ENCODE peak calls at places on chromosomes 12 and 14, in ten cellular contexts. One of them, this sample, is unnamed.

GRCh38 chr12:120264511-120265202 is 873 bp downstream of the PXN start:
- DNase-seq in GM12865: no peak
- DNase-seq in breast epithelium: no peak
- DNase-seq in endodermal cell: no peak
- DNase-seq in HepG2: no peak
- DNase-seq in A549: no peak
- DNase-seq in fibroblast of lung: no peak
- DNase-seq in PC-3: peak; percentile 79
- DNase-seq in sigmoid colon: no peak
- DNase-seq in hepatocyte: no peak
- DNase-seq in this sample: no peak

GRCh38 chr14:92686763-92687427 is 61.5 kb downstream of the LGMN start:
- DNase-seq in GM12865: peak; percentile 62
- DNase-seq in fibroblast of lung: peak; percentile 59
- DNase-seq in HepG2: no peak
- DNase-seq in breast epithelium: peak; percentile 67
- DNase-seq in hepatocyte: peak; percentile 86
- DNase-seq in endodermal cell: peak; percentile 99
- DNase-seq in sigmoid colon: peak; percentile 90
- DNase-seq in A549: peak; percentile 74
- DNase-seq in PC-3: peak; percentile 74
- DNase-seq in this sample: peak; percentile 63

GRCh38 chr14:55198749-55199148 is 7.4 kb upstream of the DLGAP5 start:
- DNase-seq in endodermal cell: no peak
- DNase-seq in A549: no peak
- DNase-seq in fibroblast of lung: no peak
- DNase-seq in GM12865: no peak
- DNase-seq in HepG2: no peak
- DNase-seq in PC-3: no peak
- DNase-seq in breast epithelium: no peak
- DNase-seq in sigmoid colon: no peak
- DNase-seq in hepatocyte: no peak
- DNase-seq in this sample: no peak

GRCh38 chr12:123282111-123282510 is 10.5 kb upstream of the CDK2AP1 start:
- DNase-seq in hepatocyte: no peak
- DNase-seq in sigmoid colon: no peak
- DNase-seq in PC-3: no peak
- DNase-seq in breast epithelium: no peak
- DNase-seq in GM12865: no peak
- DNase-seq in A549: no peak
- DNase-seq in fibroblast of lung: no peak
- DNase-seq in endodermal cell: peak; percentile 53
- DNase-seq in HepG2: no peak
- DNase-seq in this sample: no peak

GRCh38 chr12:124914392-124915248 is at the start of gene UBC:
- DNase-seq in HepG2: peak; percentile 76
- DNase-seq in fibroblast of lung: peak; percentile 93
- DNase-seq in endodermal cell: peak; percentile 95
- DNase-seq in A549: peak; percentile 97
- DNase-seq in breast epithelium: peak; percentile 97
- DNase-seq in hepatocyte: peak; percentile 95
- DNase-seq in sigmoid colon: peak; percentile 98
- DNase-seq in PC-3: peak; percentile 89
- DNase-seq in GM12865: peak; percentile 97
- DNase-seq in this sample: peak; percentile 96

GRCh38 chr14:94412671-94413638 is 24.6 kb upstream of the SERPINA1 start:
- DNase-seq in HepG2: peak; percentile 70
- DNase-seq in sigmoid colon: no peak
- DNase-seq in endodermal cell: peak; percentile 72
- DNase-seq in PC-3: peak; percentile 12
- DNase-seq in fibroblast of lung: no peak
- DNase-seq in breast epithelium: no peak
- DNase-seq in GM12865: peak; percentile 13
- DNase-seq in A549: peak; percentile 11
- DNase-seq in hepatocyte: no peak
- DNase-seq in this sample: no peak

GRCh38 chr12:109346920-109347319 is 780 bp upstream of the MYO1H start:
- DNase-seq in sigmoid colon: no peak
- DNase-seq in GM12865: peak; percentile 22
- DNase-seq in hepatocyte: no peak
- DNase-seq in HepG2: no peak
- DNase-seq in PC-3: no peak
- DNase-seq in breast epithelium: no peak
- DNase-seq in endodermal cell: peak; percentile 61
- DNase-seq in A549: peak; percentile 32
- DNase-seq in fibroblast of lung: no peak
- DNase-seq in this sample: no peak

GRCh38 chr12:95989504-95990123 is 6.5 kb downstream of the HAL start:
- DNase-seq in breast epithelium: no peak
- DNase-seq in endodermal cell: no peak
- DNase-seq in sigmoid colon: no peak
- DNase-seq in HepG2: no peak
- DNase-seq in PC-3: no peak
- DNase-seq in GM12865: no peak
- DNase-seq in hepatocyte: no peak
- DNase-seq in fibroblast of lung: no peak
- DNase-seq in A549: no peak
- DNase-seq in this sample: no peak

DNA sequence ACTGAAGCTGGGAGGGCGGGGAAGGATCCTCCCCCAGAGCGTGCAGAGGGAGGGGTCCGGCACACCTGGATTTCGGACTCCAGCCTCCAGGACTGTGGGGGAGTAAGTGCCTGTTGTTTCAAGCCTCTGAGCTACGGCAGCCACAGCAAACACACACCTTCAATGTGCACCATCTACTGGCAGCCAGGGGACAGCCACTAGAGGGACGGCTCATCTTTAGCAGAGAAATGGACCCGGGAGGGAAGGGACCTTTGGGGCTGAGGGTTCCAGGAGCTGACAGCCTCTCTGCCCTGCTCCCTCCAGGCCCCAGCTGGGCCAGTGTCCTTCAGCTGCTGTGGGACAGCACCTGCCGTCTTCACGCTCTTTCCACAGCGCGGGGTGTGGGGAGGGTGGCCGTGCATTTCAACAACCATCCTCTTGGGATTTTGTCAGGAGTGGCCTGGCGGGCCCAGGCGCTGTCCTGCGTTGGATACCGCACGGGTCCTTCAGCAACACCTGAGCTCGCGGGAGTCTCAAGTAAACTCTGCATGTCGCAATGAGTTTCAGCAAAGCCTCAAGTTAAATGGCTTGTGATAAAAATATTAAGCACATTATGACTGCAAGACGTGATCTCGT is 209.2 kb upstream of the C14orf180 start:
- DNase-seq in HepG2: peak; percentile 15
- DNase-seq in endodermal cell: peak; percentile 86
- DNase-seq in sigmoid colon: no peak
- DNase-seq in hepatocyte: peak; percentile 46
- DNase-seq in A549: peak; percentile 49
- DNase-seq in breast epithelium: no peak
- DNase-seq in GM12865: no peak
- DNase-seq in PC-3: peak; percentile 53
- DNase-seq in fibroblast of lung: no peak
- DNase-seq in this sample: no peak
- TF ChIP-seq CTCF in HepG2: peak; percentile 63
- TF ChIP-seq CTCF in endodermal cell: peak; percentile 78
- TF ChIP-seq CTCF in sigmoid colon: peak; percentile 25
- TF ChIP-seq CTCF in hepatocyte: peak; percentile 57
- TF ChIP-seq CTCF in A549: peak; percentile 35
- TF ChIP-seq CTCF in breast epithelium: no peak
- TF ChIP-seq CTCF in GM12865: peak; percentile 15
- TF ChIP-seq CTCF in PC-3: peak; percentile 67
- TF ChIP-seq CTCF in fibroblast of lung: no peak
- TF ChIP-seq CTCF in this sample: no peak

GRCh38 chr14:23566112-23566781 is 1.3 kb downstream of the AP1G2 start:
- DNase-seq in sigmoid colon: peak; percentile 57
- DNase-seq in breast epithelium: no peak
- DNase-seq in A549: no peak
- DNase-seq in hepatocyte: no peak
- DNase-seq in PC-3: no peak
- DNase-seq in HepG2: no peak
- DNase-seq in fibroblast of lung: no peak
- DNase-seq in GM12865: no peak
- DNase-seq in endodermal cell: no peak
- DNase-seq in this sample: no peak

GRCh38 chr14:23568021-23568599 is 519 bp upstream of the AP1G2 start:
- DNase-seq in A549: no peak
- DNase-seq in HepG2: no peak
- DNase-seq in breast epithelium: peak; percentile 34
- DNase-seq in endodermal cell: no peak
- DNase-seq in sigmoid colon: peak; percentile 60
- DNase-seq in PC-3: no peak
- DNase-seq in fibroblast of lung: no peak
- DNase-seq in hepatocyte: no peak
- DNase-seq in GM12865: no peak
- DNase-seq in this sample: no peak

GRCh38 chr14:23566782-23567185 is 807 bp downstream of the AP1G2 start:
- DNase-seq in sigmoid colon: no peak
- DNase-seq in hepatocyte: no peak
- DNase-seq in HepG2: no peak
- DNase-seq in PC-3: peak; percentile 63
- DNase-seq in endodermal cell: no peak
- DNase-seq in breast epithelium: peak; percentile 75
- DNase-seq in fibroblast of lung: no peak
- DNase-seq in A549: peak; percentile 30
- DNase-seq in GM12865: no peak
- DNase-seq in this sample: no peak

GRCh38 chr14:23568600-23569310 is 1.2 kb upstream of the AP1G2 start:
- DNase-seq in sigmoid colon: peak; percentile 50
- DNase-seq in HepG2: peak; percentile 80
- DNase-seq in A549: peak; percentile 42
- DNase-seq in GM12865: no peak
- DNase-seq in breast epithelium: peak; percentile 25
- DNase-seq in endodermal cell: peak; percentile 85
- DNase-seq in PC-3: peak; percentile 41
- DNase-seq in fibroblast of lung: no peak
- DNase-seq in hepatocyte: no peak
- DNase-seq in this sample: no peak

GRCh38 chr14:23567186-23568020 is at the start of gene AP1G2:
- DNase-seq in A549: peak; percentile 91
- DNase-seq in breast epithelium: peak; percentile 95
- DNase-seq in hepatocyte: peak; percentile 96
- DNase-seq in sigmoid colon: peak; percentile 92
- DNase-seq in GM12865: peak; percentile 95
- DNase-seq in fibroblast of lung: peak; percentile 45
- DNase-seq in PC-3: peak; percentile 78
- DNase-seq in HepG2: peak; percentile 97
- DNase-seq in endodermal cell: peak; percentile 96
- DNase-seq in this sample: peak; percentile 56
- TF ChIP-seq CTCF in A549: peak; percentile 2
- TF ChIP-seq CTCF in breast epithelium: no peak
- TF ChIP-seq CTCF in hepatocyte: no peak
- TF ChIP-seq CTCF in sigmoid colon: no peak
- TF ChIP-seq CTCF in GM12865: no peak
- TF ChIP-seq CTCF in fibroblast of lung: no peak
- TF ChIP-seq CTCF in PC-3: no peak
- TF ChIP-seq CTCF in HepG2: peak; percentile 50
- TF ChIP-seq CTCF in endodermal cell: no peak
- TF ChIP-seq CTCF in this sample: no peak

DNA sequence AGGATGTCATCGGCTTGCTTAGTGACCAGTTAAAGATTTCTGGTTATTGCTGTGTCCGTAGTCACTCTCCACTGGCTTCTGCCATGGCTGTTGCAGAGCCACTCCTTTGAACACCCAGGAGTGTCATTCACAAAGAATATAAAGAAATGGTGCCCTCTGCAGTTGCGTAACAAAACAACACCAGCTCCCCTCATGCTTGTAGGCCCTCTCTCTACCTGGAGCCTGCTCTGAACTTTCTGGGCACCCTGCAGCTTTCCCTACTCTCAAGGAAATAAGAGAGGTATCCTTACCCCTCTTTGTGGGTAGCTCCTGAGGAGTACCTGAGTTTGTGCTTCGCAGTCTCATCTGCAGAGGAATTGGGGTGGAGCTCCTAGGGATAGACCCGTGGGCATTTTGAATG is 97.3 kb upstream of the TMEM260 start:
- DNase-seq in HepG2: no peak
- DNase-seq in fibroblast of lung: no peak
- DNase-seq in sigmoid colon: no peak
- DNase-seq in A549: peak; percentile 41
- DNase-seq in breast epithelium: no peak
- DNase-seq in PC-3: peak; percentile 53
- DNase-seq in endodermal cell: peak; percentile 86
- DNase-seq in hepatocyte: peak; percentile 22
- DNase-seq in GM12865: peak; percentile 7
- DNase-seq in this sample: no peak
- TF ChIP-seq CTCF in HepG2: peak; percentile 15
- TF ChIP-seq CTCF in fibroblast of lung: no peak
- TF ChIP-seq CTCF in sigmoid colon: no peak
- TF ChIP-seq CTCF in A549: peak; percentile 33
- TF ChIP-seq CTCF in breast epithelium: no peak
- TF ChIP-seq CTCF in PC-3: peak; percentile 56
- TF ChIP-seq CTCF in endodermal cell: peak; percentile 79
- TF ChIP-seq CTCF in hepatocyte: peak; percentile 19
- TF ChIP-seq CTCF in GM12865: no peak
- TF ChIP-seq CTCF in this sample: peak; percentile 21

GRCh38 chr12:26187014-26187413 is 8.4 kb upstream of the SSPN start:
- DNase-seq in GM12865: no peak
- DNase-seq in breast epithelium: no peak
- DNase-seq in hepatocyte: no peak
- DNase-seq in PC-3: no peak
- DNase-seq in sigmoid colon: no peak
- DNase-seq in endodermal cell: no peak
- DNase-seq in fibroblast of lung: no peak
- DNase-seq in HepG2: no peak
- DNase-seq in A549: no peak
- DNase-seq in this sample: no peak

GRCh38 chr12:26188132-26188531 is 7.2 kb upstream of the SSPN start:
- DNase-seq in endodermal cell: no peak
- DNase-seq in breast epithelium: no peak
- DNase-seq in HepG2: no peak
- DNase-seq in A549: no peak
- DNase-seq in hepatocyte: no peak
- DNase-seq in GM12865: no peak
- DNase-seq in sigmoid colon: no peak
- DNase-seq in fibroblast of lung: peak; percentile 90
- DNase-seq in PC-3: peak; percentile 61
- DNase-seq in this sample: peak; percentile 78

GRCh38 chr12:26188641-26189040 is 6.7 kb upstream of the SSPN start:
- DNase-seq in GM12865: no peak
- DNase-seq in HepG2: no peak
- DNase-seq in fibroblast of lung: peak; percentile 70
- DNase-seq in endodermal cell: no peak
- DNase-seq in PC-3: no peak
- DNase-seq in breast epithelium: no peak
- DNase-seq in sigmoid colon: no peak
- DNase-seq in A549: no peak
- DNase-seq in hepatocyte: no peak
- DNase-seq in this sample: peak; percentile 43

GRCh38 chr12:26185532-26186320 is 9.6 kb upstream of the SSPN start:
- DNase-seq in sigmoid colon: no peak
- DNase-seq in fibroblast of lung: peak; percentile 15
- DNase-seq in PC-3: no peak
- DNase-seq in GM12865: no peak
- DNase-seq in A549: no peak
- DNase-seq in hepatocyte: no peak
- DNase-seq in endodermal cell: peak; percentile 77
- DNase-seq in HepG2: no peak
- DNase-seq in breast epithelium: no peak
- DNase-seq in this sample: no peak

DNA sequence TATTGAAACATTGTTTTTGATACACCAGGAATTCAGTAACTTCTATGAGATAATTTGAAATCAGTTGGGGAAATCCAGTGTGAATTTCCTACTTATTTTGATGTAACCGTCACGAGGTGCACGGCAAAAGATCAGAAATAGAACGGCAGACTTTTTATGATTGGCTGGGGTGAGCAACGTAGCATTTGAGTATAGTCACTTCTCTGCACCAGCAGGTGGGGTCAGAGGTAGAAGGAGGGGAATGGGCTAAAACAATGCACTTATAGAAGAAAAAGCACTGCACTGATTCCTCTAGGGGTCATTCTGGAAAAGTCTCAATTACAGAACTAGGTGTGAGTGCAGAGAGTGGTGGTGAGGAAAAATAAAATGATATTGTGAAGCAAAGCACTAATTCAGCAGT is 7.9 kb upstream of the SSPN start:
- DNase-seq in GM12865: no peak
- DNase-seq in HepG2: peak; percentile 12
- DNase-seq in A549: no peak
- DNase-seq in PC-3: no peak
- DNase-seq in sigmoid colon: no peak
- DNase-seq in fibroblast of lung: no peak
- DNase-seq in breast epithelium: no peak
- DNase-seq in endodermal cell: no peak
- DNase-seq in hepatocyte: no peak
- DNase-seq in this sample: no peak
- TF ChIP-seq CTCF in GM12865: no peak
- TF ChIP-seq CTCF in HepG2: no peak
- TF ChIP-seq CTCF in A549: no peak
- TF ChIP-seq CTCF in PC-3: peak; percentile 41
- TF ChIP-seq CTCF in sigmoid colon: no peak
- TF ChIP-seq CTCF in fibroblast of lung: no peak
- TF ChIP-seq CTCF in breast epithelium: no peak
- TF ChIP-seq CTCF in endodermal cell: peak; percentile 82
- TF ChIP-seq CTCF in hepatocyte: no peak
- TF ChIP-seq CTCF in this sample: no peak

This sample was measured in astrocyte of the spinal cord.